ENCODE peak calls at places on chromosomes 12 and 14, in six cellular contexts. F is neural crest cell, I is psoas muscle, K is AG04449, Q is fibroblast of villous mesenchyme, C is Calu3. O is an unnamed sample.

GRCh38 chr14:93010543-93011541 is 87.9 kb downstream of the CHGA start:
- DNase-seq in F (no peak), I (no peak), K (no peak), Q (no peak), C (no peak), O (no peak)

GRCh38 chr12:93889516-93890202 is 212.5 kb downstream of the CRADD start:
- DNase-seq in Q (no peak), F (no peak), I (no peak), K (no peak), C (no peak), O (no peak)

GRCh38 chr12:89234324-89235114 is 117.8 kb downstream of the DUSP6 start:
- DNase-seq in K (no peak), I (no peak), C (no peak), F (no peak), Q (no peak), O (no peak)

GRCh38 chr14:72061718-72062117 is 129.5 kb downstream of the RGS6 start:
- DNase-seq in F (no peak), I (no peak), C (no peak), K (no peak), Q (no peak), O (no peak)

GRCh38 chr14:72532686-72533454 is 361.0 kb downstream of the DPF3 start:
- DNase-seq in I (no peak), C (no peak), Q (no peak), F (no peak), K (no peak), O (no peak)

GRCh38 chr14:64951291-64951690 is 8.7 kb upstream of the GPX2 start:
- DNase-seq in K (no peak), F (no peak), Q (no peak), I (no peak), C (no peak), O (no peak)

GRCh38 chr12:92145481-92145730 is 240 bp downstream of the BTG1 start:
- DNase-seq in I (no peak), C (no peak), F (peak; percentile 20), Q (no peak), K (no peak), O (no peak)

GRCh38 chr12:105492591-105492990 is 162.1 kb downstream of the C12orf75 start:
- DNase-seq in K (no peak), C (no peak), F (no peak), Q (peak; percentile 70), I (no peak), O (no peak)

GRCh38 chr14:99819514-99819913 is 26.3 kb downstream of the EML1 start:
- DNase-seq in C (no peak), F (no peak), K (no peak), I (peak; percentile 27), Q (no peak), O (no peak)

GRCh38 chr12:69123909-69124638 is 115.3 kb upstream of the CPSF6 start:
- DNase-seq in C (no peak), K (no peak), Q (no peak), F (no peak), I (no peak), O (no peak)

GRCh38 chr14:94355191-94355794 is 32.2 kb upstream of the SERPINA6 start:
- DNase-seq in C (peak; percentile 48), I (peak; percentile 35), F (peak; percentile 20), K (no peak), Q (peak; percentile 56), O (no peak)

GRCh38 chr12:26680724-26681455 is 152.1 kb downstream of the ITPR2 start:
- DNase-seq in Q (no peak), K (no peak), I (no peak), C (no peak), F (no peak), O (no peak)

GRCh38 chr12:64428956-64429355 is 23.0 kb upstream of the TBK1 start:
- DNase-seq in F (no peak), I (no peak), K (no peak), Q (no peak), C (no peak), O (no peak)

GRCh38 chr12:55671746-55672145 is 35.1 kb downstream of the OR10P1 start:
- DNase-seq in F (no peak), I (no peak), K (no peak), C (no peak), Q (no peak), O (no peak)

GRCh38 chr14:65002586-65003210 is 16.0 kb downstream of the FNTB start:
- DNase-seq in K (no peak), I (no peak), C (no peak), Q (no peak), F (no peak), O (no peak)

GRCh38 chr12:73262788-73263381 is 990.7 kb downstream of the TRHDE start:
- DNase-seq in C (no peak), K (no peak), Q (no peak), I (no peak), F (no peak), O (no peak)
- TF ChIP-seq CTCF in C (no peak), K (no peak), Q (no peak), I (no peak), F (no peak), O (no peak)

GRCh38 chr12:116495260-116495659 is 63.9 kb upstream of the MAP1LC3B2 start:
- DNase-seq in C (peak; percentile 71), F (no peak), I (no peak), Q (peak; percentile 5), K (peak; percentile 21), O (no peak)

GRCh38 chr12:116492703-116493324 is 66.4 kb upstream of the MAP1LC3B2 start:
- DNase-seq in F (no peak), I (no peak), C (no peak), Q (peak; percentile 39), K (no peak), O (no peak)

GRCh38 chr12:116498471-116498870 is 60.7 kb upstream of the MAP1LC3B2 start:
- DNase-seq in K (no peak), C (no peak), F (no peak), Q (no peak), I (no peak), O (no peak)

GRCh38 chr12:116502141-116502725 is 56.9 kb upstream of the MAP1LC3B2 start:
- DNase-seq in F (no peak), C (no peak), I (no peak), K (no peak), Q (no peak), O (no peak)

DNA sequence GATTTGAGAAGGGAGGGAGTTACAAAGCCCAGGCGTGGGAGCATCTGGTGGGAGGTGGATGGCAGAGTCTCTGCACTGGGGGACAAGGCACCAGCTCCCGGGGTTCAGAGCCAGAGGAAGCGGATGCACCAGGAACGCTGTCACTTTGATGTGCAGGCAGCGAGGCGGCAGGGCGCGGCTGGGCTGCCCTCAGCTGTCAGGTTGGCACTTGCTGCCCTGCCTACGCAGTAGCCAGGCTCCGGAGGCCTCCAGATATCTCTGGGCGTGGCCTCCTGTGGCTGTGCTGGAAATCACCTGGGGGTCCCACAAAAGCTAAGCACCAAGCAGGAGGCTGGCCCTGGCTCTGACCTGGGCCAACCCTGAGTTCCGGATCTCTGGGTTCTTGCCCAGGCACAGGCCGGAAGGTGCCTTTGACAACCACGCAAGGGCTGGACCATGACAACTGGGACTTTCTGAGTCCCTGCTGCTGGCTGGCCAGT is 62.1 kb upstream of the MAP1LC3B2 start:
- DNase-seq in Q (no peak), F (no peak), I (peak; percentile 43), C (no peak), K (no peak), O (no peak)
- TF ChIP-seq CTCF in Q (no peak), F (no peak), I (no peak), C (no peak), K (no peak), O (no peak)

DNA sequence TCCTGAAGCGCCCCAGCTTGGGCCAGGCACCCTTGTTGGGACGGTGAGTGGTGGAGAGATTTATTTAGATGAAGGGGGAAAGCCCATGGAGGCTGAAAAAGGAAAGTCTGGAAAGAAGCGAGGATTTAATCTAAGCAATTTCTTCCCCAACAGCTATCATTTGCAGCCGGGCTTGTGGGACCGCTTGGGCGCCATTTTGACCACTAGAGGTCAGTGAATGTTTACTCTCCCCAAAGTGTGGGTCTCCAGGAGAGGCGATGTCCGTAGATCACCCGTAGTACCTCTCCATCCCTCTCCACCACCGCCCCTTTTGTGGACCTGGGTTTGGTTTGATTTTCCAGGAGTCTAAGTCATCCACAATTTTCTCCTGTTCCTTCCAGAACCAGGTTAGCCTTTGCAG is 91.2 kb upstream of the PARP11 start:
- DNase-seq in C (no peak), I (no peak), K (no peak), Q (no peak), F (peak; percentile 38), O (no peak)
- TF ChIP-seq CTCF in C (no peak), I (no peak), K (peak; percentile 12), Q (peak; percentile 12), F (peak; percentile 56), O (peak; percentile 56)

GRCh38 chr12:14621821-14622220 is 54.1 kb upstream of the PLBD1 start:
- DNase-seq in F (no peak), C (no peak), K (no peak), Q (no peak), I (no peak), O (no peak)

GRCh38 chr12:14619731-14620501 is 52.2 kb upstream of the PLBD1 start:
- DNase-seq in F (no peak), Q (no peak), I (no peak), C (no peak), K (no peak), O (no peak)

GRCh38 chr12:14614704-14615121 is 47.0 kb upstream of the PLBD1 start:
- DNase-seq in Q (no peak), I (no peak), C (peak; percentile 16), K (no peak), F (no peak), O (no peak)

GRCh38 chr12:14613718-14614117 is 46.0 kb upstream of the PLBD1 start:
- DNase-seq in I (no peak), K (no peak), C (no peak), F (no peak), Q (no peak), O (no peak)

GRCh38 chr12:14618990-14619389 is 51.3 kb upstream of the PLBD1 start:
- DNase-seq in Q (peak; percentile 43), K (no peak), F (no peak), I (no peak), C (peak; percentile 25), O (no peak)
- TF ChIP-seq CTCF in Q (peak; percentile 58), K (peak; percentile 28), F (peak; percentile 72), I (peak; percentile 33), C (no peak), O (peak; percentile 32)

GRCh38 chr12:58441483-58441882 is 478.8 kb downstream of the LRIG3 start:
- DNase-seq in I (no peak), F (no peak), K (no peak), C (no peak), Q (no peak), O (no peak)

GRCh38 chr12:58433969-58434368 is 486.3 kb downstream of the LRIG3 start:
- DNase-seq in C (peak; percentile 42), Q (peak; percentile 73), F (no peak), I (no peak), K (no peak), O (no peak)

DNA sequence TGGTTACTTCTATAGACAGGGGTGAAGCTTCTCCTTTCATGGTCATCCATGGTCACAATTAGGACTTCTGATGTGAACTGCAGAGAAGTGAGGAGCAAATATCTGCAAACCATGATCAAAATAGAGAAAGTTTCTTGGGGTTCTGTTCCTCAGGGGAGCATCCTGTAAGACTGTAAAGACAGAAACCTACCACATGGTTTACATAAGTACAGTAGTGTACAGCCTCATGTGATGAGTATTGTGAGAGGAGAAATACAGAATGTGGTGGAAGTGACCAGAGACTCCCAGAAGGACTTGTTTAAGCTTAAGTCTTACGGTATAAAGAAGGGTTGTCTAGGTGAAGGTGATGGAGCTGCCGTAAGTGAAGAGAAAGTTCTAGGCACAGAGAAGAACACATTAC is 484.7 kb downstream of the LRIG3 start:
- DNase-seq in Q (no peak), K (no peak), C (no peak), F (no peak), I (no peak), O (no peak)
- TF ChIP-seq CTCF in Q (no peak), K (no peak), C (no peak), F (no peak), I (no peak), O (no peak)

GRCh38 chr12:24707379-24707778 is 241.5 kb downstream of the BCAT1 start:
- DNase-seq in K (no peak), F (no peak), C (no peak), I (no peak), Q (no peak), O (no peak)
- TF ChIP-seq CTCF in K (no peak), F (no peak), C (no peak), I (no peak), Q (no peak), O (no peak)